ENCODE peak calls at places on chromosomes 13 and 19, in seven cellular contexts. One of them, this sample, is unnamed.

GRCh38 chr13:85798999-85799646 is at the start of gene SLITRK6:
- DNase-seq in osteocyte: no peak
- DNase-seq in BJ: peak; percentile 47
- DNase-seq in psoas muscle: no peak
- DNase-seq in ascending aorta: no peak
- DNase-seq in Right ventricle myocardium inferior: no peak
- DNase-seq in GM23248: peak; percentile 5
- DNase-seq in this sample: no peak

GRCh38 chr19:17755977-17756670 is 4.8 kb downstream of the FCHO1 start:
- DNase-seq in GM23248: no peak
- DNase-seq in psoas muscle: no peak
- DNase-seq in BJ: no peak
- DNase-seq in osteocyte: no peak
- DNase-seq in Right ventricle myocardium inferior: no peak
- DNase-seq in ascending aorta: no peak
- DNase-seq in this sample: no peak

GRCh38 chr19:3142292-3142670 is 6.4 kb downstream of the GNA15 start:
- DNase-seq in psoas muscle: no peak
- DNase-seq in BJ: peak; percentile 26
- DNase-seq in GM23248: peak; percentile 98
- DNase-seq in osteocyte: no peak
- DNase-seq in ascending aorta: no peak
- DNase-seq in Right ventricle myocardium inferior: no peak
- DNase-seq in this sample: peak; percentile 85

GRCh38 chr13:70518081-70518480 is 409.8 kb upstream of the KLHL1 start:
- DNase-seq in GM23248: no peak
- DNase-seq in psoas muscle: no peak
- DNase-seq in osteocyte: no peak
- DNase-seq in ascending aorta: no peak
- DNase-seq in Right ventricle myocardium inferior: no peak
- DNase-seq in BJ: no peak
- DNase-seq in this sample: no peak

GRCh38 chr13:39263033-39263432 is 224.8 kb downstream of the NHLRC3 start:
- DNase-seq in Right ventricle myocardium inferior: no peak
- DNase-seq in ascending aorta: peak; percentile 67
- DNase-seq in psoas muscle: no peak
- DNase-seq in osteocyte: no peak
- DNase-seq in BJ: no peak
- DNase-seq in GM23248: peak; percentile 49
- DNase-seq in this sample: no peak

GRCh38 chr13:111899714-111900389 is 167.1 kb upstream of the SOX1 start:
- DNase-seq in Right ventricle myocardium inferior: no peak
- DNase-seq in psoas muscle: no peak
- DNase-seq in BJ: no peak
- DNase-seq in osteocyte: peak; percentile 81
- DNase-seq in ascending aorta: no peak
- DNase-seq in GM23248: no peak
- DNase-seq in this sample: no peak

GRCh38 chr13:20044086-20044485 is 85.6 kb downstream of the ZMYM2 start:
- DNase-seq in BJ: no peak
- DNase-seq in ascending aorta: no peak
- DNase-seq in GM23248: no peak
- DNase-seq in psoas muscle: no peak
- DNase-seq in osteocyte: no peak
- DNase-seq in Right ventricle myocardium inferior: no peak
- DNase-seq in this sample: no peak

GRCh38 chr19:12581100-12581499 is 29.5 kb downstream of the ZNF490 start:
- DNase-seq in GM23248: no peak
- DNase-seq in osteocyte: peak; percentile 1
- DNase-seq in Right ventricle myocardium inferior: no peak
- DNase-seq in BJ: no peak
- DNase-seq in ascending aorta: peak; percentile 0
- DNase-seq in psoas muscle: no peak
- DNase-seq in this sample: no peak

GRCh38 chr13:111790621-111791020 is 276.3 kb upstream of the SOX1 start:
- DNase-seq in BJ: no peak
- DNase-seq in GM23248: no peak
- DNase-seq in Right ventricle myocardium inferior: no peak
- DNase-seq in ascending aorta: no peak
- DNase-seq in psoas muscle: no peak
- DNase-seq in osteocyte: peak; percentile 59
- DNase-seq in this sample: no peak

GRCh38 chr19:2807379-2808128 is 12.1 kb upstream of the ZNF554 start:
- DNase-seq in BJ: no peak
- DNase-seq in Right ventricle myocardium inferior: peak; percentile 66
- DNase-seq in psoas muscle: no peak
- DNase-seq in osteocyte: peak; percentile 84
- DNase-seq in ascending aorta: no peak
- DNase-seq in GM23248: no peak
- DNase-seq in this sample: no peak

GRCh38 chr13:49859568-49859967 is 67.1 kb upstream of the KPNA3 start:
- DNase-seq in ascending aorta: no peak
- DNase-seq in BJ: peak; percentile 77
- DNase-seq in Right ventricle myocardium inferior: no peak
- DNase-seq in psoas muscle: no peak
- DNase-seq in GM23248: peak; percentile 96
- DNase-seq in osteocyte: no peak
- DNase-seq in this sample: peak; percentile 85

GRCh38 chr19:38206006-38206745 is 17.8 kb downstream of the DPF1 start:
- DNase-seq in BJ: no peak
- DNase-seq in ascending aorta: no peak
- DNase-seq in Right ventricle myocardium inferior: peak; percentile 55
- DNase-seq in psoas muscle: no peak
- DNase-seq in osteocyte: no peak
- DNase-seq in GM23248: no peak
- DNase-seq in this sample: no peak

GRCh38 chr19:29680937-29681336 is 15.7 kb downstream of the PLEKHF1 start:
- DNase-seq in Right ventricle myocardium inferior: no peak
- DNase-seq in BJ: no peak
- DNase-seq in GM23248: no peak
- DNase-seq in osteocyte: no peak
- DNase-seq in psoas muscle: no peak
- DNase-seq in ascending aorta: no peak
- DNase-seq in this sample: no peak

GRCh38 chr19:32241957-32242710 is 103.3 kb upstream of the ZNF507 start:
- DNase-seq in ascending aorta: no peak
- DNase-seq in osteocyte: peak; percentile 42
- DNase-seq in BJ: no peak
- DNase-seq in GM23248: no peak
- DNase-seq in Right ventricle myocardium inferior: no peak
- DNase-seq in psoas muscle: no peak
- DNase-seq in this sample: no peak

GRCh38 chr19:49425922-49426592 is 869 bp downstream of the GFY start:
- DNase-seq in osteocyte: no peak
- DNase-seq in ascending aorta: no peak
- DNase-seq in BJ: no peak
- DNase-seq in psoas muscle: no peak
- DNase-seq in GM23248: peak; percentile 72
- DNase-seq in Right ventricle myocardium inferior: no peak
- DNase-seq in this sample: no peak

GRCh38 chr19:30163663-30164062 is 208.5 kb upstream of the ZNF536 start:
- DNase-seq in ascending aorta: peak; percentile 41
- DNase-seq in osteocyte: no peak
- DNase-seq in psoas muscle: peak; percentile 7
- DNase-seq in Right ventricle myocardium inferior: no peak
- DNase-seq in GM23248: no peak
- DNase-seq in BJ: no peak
- DNase-seq in this sample: no peak

This sample was measured in GM04503.